ENCODE peak calls at places on chromosomes 2 and 18, in seven cellular contexts. T, S, L, F, W, J and A are unnamed samples. For H3K36me3, the result is how much of the 10 kb centered on the place peaks cover.

GRCh38 chr2:152386266-152386665 is 51.3 kb downstream of the FMNL2 start:
- DNase-seq in W (no peak), T (no peak), S (no peak), J (no peak), L (no peak), F (no peak), A (no peak)

GRCh38 chr2:75548036-75548573 is 12.6 kb downstream of the EVA1A start:
- DNase-seq in T (no peak), L (no peak), W (no peak), J (no peak), S (peak), F (no peak), A (no peak)

GRCh38 chr2:189506514-189506976 is 65.3 kb downstream of the WDR75 start:
- DNase-seq in S (no peak), W (no peak), L (no peak), T (no peak), F (no peak), J (peak), A (no peak)

GRCh38 chr2:95310651-95311050 is 13.5 kb downstream of the KCNIP3 start:
- DNase-seq in T (no peak), F (no peak), W (no peak), L (no peak), S (no peak), J (no peak), A (no peak)

GRCh38 chr2:235940330-235940729 is 227.9 kb downstream of the GBX2 start:
- DNase-seq in J (peak), W (no peak), F (peak), L (peak), S (no peak), T (peak), A (no peak)

GRCh38 chr18:48064978-48065600 is 134.6 kb upstream of the SMAD2 start:
- DNase-seq in S (no peak), W (no peak), F (no peak), T (no peak), L (no peak), J (no peak), A (no peak)

GRCh38 chr18:61896767-61897166 is 4.0 kb upstream of the RNF152 start:
- DNase-seq in S (peak), W (no peak), L (peak), J (no peak), F (no peak), T (peak), A (no peak)

GRCh38 chr18:57970356-57971095 is 73.5 kb upstream of the NEDD4L start:
- DNase-seq in W (no peak), J (peak), S (no peak), L (no peak), F (no peak), T (no peak), A (no peak)

GRCh38 chr2:20050104-20050711 is 1.2 kb downstream of the LAPTM4A start:
- DNase-seq in L (no peak), W (no peak), J (peak), F (no peak), S (no peak), T (no peak), A (no peak)

GRCh38 chr2:234377761-234378341 is 119.0 kb downstream of the ARL4C start:
- DNase-seq in F (no peak), W (no peak), S (no peak), J (no peak), T (no peak), L (no peak), A (no peak)

GRCh38 chr2:101766871-101767739 is 69.6 kb downstream of the MAP4K4 start:
- DNase-seq in F (no peak), W (no peak), L (peak), J (no peak), T (no peak), S (no peak), A (no peak)

GRCh38 chr2:128549094-128549493 is 230.4 kb upstream of the HS6ST1 start:
- DNase-seq in L (no peak), S (no peak), F (no peak), T (peak), J (no peak), W (no peak), A (no peak)

GRCh38 chr2:3595985-3596384 is 1.1 kb downstream of the COLEC11 start:
- DNase-seq in W (no peak), J (peak), T (no peak), S (no peak), F (no peak), L (no peak), A (no peak)

GRCh38 chr2:232286011-232286868 is 92.3 kb upstream of the ALPP start:
- DNase-seq in F (no peak), S (no peak), L (no peak), T (no peak), J (no peak), W (no peak), A (no peak)

GRCh38 chr2:71608034-71608433 is 154.7 kb downstream of the DYSF start:
- DNase-seq in J (no peak), F (no peak), L (peak), T (peak), W (no peak), S (peak), A (no peak)

GRCh38 chr2:127220102-127220806 is at the start of gene CYP27C1:
- DNase-seq in S (no peak), T (no peak), L (no peak), J (no peak), W (no peak), F (no peak), A (no peak)

GRCh38 chr2:142841788-142842187 is 35.7 kb upstream of the KYNU start:
- DNase-seq in W (no peak), J (no peak), T (no peak), F (no peak), S (no peak), L (no peak), A (no peak)

GRCh38 chr2:173523497-173523896 is 168.8 kb downstream of the CDCA7 start:
- DNase-seq in L (no peak), J (no peak), S (no peak), T (no peak), W (no peak), F (no peak), A (no peak)

GRCh38 chr2:128772671-128773070 is 454.0 kb upstream of the HS6ST1 start:
- DNase-seq in T (peak), F (no peak), L (no peak), J (no peak), W (no peak), S (no peak), A (no peak)

GRCh38 chr2:120863661-120864320 is 128.1 kb downstream of the GLI2 start:
- DNase-seq in J (peak), S (no peak), W (no peak), L (peak), T (peak), F (peak), A (no peak)

GRCh38 chr18:58013241-58014211 is 30.5 kb upstream of the NEDD4L start:
- DNase-seq in S (no peak), W (no peak), J (no peak), L (no peak), T (no peak), F (no peak), A (no peak)

GRCh38 chr18:54224379-54225014 is at the start of gene MBD2:
- DNase-seq in W (peak), J (peak), L (peak), F (peak), S (peak), T (peak), A (peak)
- TF ChIP-seq POLR2A in W (peak), J (no peak), L (peak), F (no peak), S (peak), T (no peak), A (peak)

GRCh38 chr2:230447455-230448451 is 31.8 kb downstream of the SP100 start:
- DNase-seq in L (no peak), S (no peak), F (no peak), W (no peak), J (no peak), T (no peak), A (no peak)
- H3K36me3 ChIP-seq in L (under half), S (under half), F (under half), W (under half), J (under half), T (under half), A (under half)

DNA sequence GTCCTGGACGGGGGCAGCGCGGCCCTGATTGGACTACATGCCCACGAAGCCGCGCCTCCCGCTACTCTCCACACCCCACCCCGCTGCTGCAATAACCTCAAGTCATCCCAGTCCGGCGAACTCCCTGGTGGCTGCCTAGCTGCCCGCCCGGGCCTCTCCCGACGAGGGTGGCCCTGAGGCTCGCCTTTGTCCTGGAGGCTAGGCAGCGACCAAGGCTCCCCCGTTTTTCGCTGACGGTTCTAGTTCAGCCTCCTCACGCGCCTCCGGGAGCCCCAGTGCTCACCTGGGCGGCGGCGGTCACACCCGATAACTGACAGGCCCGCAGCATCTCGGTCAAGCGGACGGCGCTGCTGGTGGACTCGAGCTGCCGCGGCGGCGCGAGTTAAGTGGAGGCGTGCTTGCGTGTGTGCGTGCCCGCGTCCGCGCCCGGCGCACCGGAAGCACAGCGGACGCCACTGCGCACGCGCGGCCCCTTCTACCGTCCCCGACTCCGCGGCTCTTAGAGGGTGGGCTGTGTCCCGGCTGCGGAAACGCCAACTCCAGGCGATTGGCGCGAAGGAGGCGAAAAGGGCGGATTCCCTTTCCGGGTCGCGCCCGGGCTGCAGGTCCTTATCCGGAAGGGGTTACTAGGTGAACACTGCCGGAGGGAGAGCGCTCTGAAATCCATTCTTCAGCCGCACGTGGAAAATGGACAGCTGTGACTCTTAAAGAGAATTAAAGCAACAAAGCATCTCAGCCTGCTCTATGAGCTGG is at the start of gene IMMT:
- DNase-seq in T (peak), F (peak), S (peak), W (peak), J (peak), L (peak), A (peak)
- TF ChIP-seq POLR2A in T (peak), F (no peak), S (peak), W (peak), J (peak), L (peak), A (peak)

GRCh38 chr2:239318091-239318725 is 82.6 kb downstream of the HDAC4 start:
- DNase-seq in S (no peak), J (peak), W (no peak), F (no peak), T (peak), L (peak), A (no peak)
- H3K36me3 ChIP-seq in S (under half), J (under half), W (under half), F (under half), T (under half), L (under half), A (under half)